ENCODE peak calls at places on chromosomes 13 and 19, in four cellular contexts. Z is body of pancreas, M is A549, V is HepG2. J is an unnamed sample.
A peak's percentile ranks its signal among the peaks of the same experiment; 100 is the strongest.

GRCh38 chr19:41595890-41596280 is 19.9 kb downstream of the CEACAM21 start:
- ATAC-seq in Z (no peak), V (no peak), M (no peak), J (no peak)

GRCh38 chr19:45152504-45153338 is 8.1 kb downstream of the NKPD1 start:
- ATAC-seq in V (no peak), M (no peak), Z (peak; percentile 61), J (peak; percentile 40)

GRCh38 chr13:95660981-95661581 is 15.9 kb upstream of the DNAJC3 start:
- ATAC-seq in V (peak; percentile 34), M (peak; percentile 56), Z (peak; percentile 42), J (no peak)

GRCh38 chr13:22162889-22163288 is 492.0 kb downstream of the FGF9 start:
- ATAC-seq in M (no peak), V (no peak), Z (no peak), J (no peak)

GRCh38 chr19:46221981-46222610 is 7.4 kb upstream of the IGFL1 start:
- ATAC-seq in M (peak; percentile 89), Z (peak; percentile 73), V (no peak), J (peak; percentile 83)

GRCh38 chr13:28718186-28718537 is 608 bp downstream of the SLC46A3 start:
- ATAC-seq in M (peak; percentile 1), Z (peak; percentile 4), V (no peak), J (peak; percentile 6)

GRCh38 chr19:16867211-16867610 is 21.6 kb upstream of the F2RL3 start:
- ATAC-seq in V (no peak), Z (no peak), M (no peak), J (no peak)

GRCh38 chr19:18322318-18322758 is 538 bp downstream of the LSM4 start:
- ATAC-seq in M (peak; percentile 72), V (peak; percentile 49), Z (no peak), J (no peak)

GRCh38 chr19:1576242-1577089 is 8.3 kb upstream of the MEX3D start:
- ATAC-seq in V (peak; percentile 8), Z (no peak), M (peak; percentile 8), J (no peak)

GRCh38 chr13:58531614-58532013 is 900.1 kb downstream of the PCDH17 start:
- ATAC-seq in V (peak; percentile 99), M (no peak), Z (no peak), J (no peak)

GRCh38 chr13:80123945-80124344 is 217.0 kb downstream of the SPRY2 start:
- ATAC-seq in V (no peak), M (no peak), Z (no peak), J (no peak)

GRCh38 chr19:32651729-32652140 is 23.2 kb downstream of the ANKRD27 start:
- ATAC-seq in V (no peak), Z (no peak), M (peak; percentile 75), J (peak; percentile 36)

DNA sequence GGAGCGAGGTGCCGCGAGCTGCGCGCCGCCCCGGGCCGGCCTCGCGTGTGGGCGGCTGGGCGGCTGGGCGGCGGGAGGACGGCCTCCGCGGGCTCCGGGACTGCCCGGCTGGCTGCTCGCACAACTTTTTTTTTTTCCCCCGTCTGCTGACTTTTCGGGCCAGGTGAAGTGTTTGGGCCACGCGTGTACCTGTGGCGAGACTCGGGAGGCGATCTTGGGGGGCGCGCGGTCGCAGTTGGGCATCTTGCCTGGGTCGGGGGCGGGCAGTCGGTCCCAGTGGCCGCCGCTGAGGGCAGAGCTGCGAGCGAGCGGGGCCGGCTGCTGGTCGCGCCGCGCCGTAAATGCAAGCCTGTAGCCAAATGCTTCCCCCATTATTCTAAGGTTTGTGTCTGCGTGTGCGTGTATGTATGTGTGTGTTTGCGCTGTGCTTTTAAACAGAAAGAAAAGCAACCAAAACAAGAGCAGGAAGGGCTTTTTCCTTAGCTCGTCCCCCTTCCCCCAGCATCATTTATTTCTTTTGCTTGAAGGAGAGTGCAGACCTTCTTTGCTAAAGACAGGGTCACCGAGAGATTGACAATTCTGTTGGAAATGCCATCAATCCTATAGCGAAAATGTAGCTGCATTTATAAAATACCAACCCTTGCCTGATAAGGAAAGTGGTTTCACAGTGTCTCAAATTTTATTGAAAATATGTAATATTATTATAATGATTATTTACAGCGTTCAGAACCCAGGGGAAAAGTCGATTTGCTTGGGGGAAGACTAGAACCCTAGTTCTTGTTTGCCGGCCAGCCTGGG is 143.3 kb upstream of the ZNF536 start:
- ATAC-seq in Z (no peak), M (no peak), V (no peak), J (no peak)
- TF ChIP-seq CTCF in Z (no peak), M (no peak), V (no peak), J (no peak)

GRCh38 chr13:64457976-64458375 is 2772.2 kb downstream of the PCDH9 start:
- ATAC-seq in V (no peak), Z (no peak), M (no peak), J (no peak)

GRCh38 chr13:64453831-64454230 is 2776.3 kb downstream of the PCDH9 start:
- ATAC-seq in Z (no peak), M (no peak), V (no peak), J (no peak)

DNA sequence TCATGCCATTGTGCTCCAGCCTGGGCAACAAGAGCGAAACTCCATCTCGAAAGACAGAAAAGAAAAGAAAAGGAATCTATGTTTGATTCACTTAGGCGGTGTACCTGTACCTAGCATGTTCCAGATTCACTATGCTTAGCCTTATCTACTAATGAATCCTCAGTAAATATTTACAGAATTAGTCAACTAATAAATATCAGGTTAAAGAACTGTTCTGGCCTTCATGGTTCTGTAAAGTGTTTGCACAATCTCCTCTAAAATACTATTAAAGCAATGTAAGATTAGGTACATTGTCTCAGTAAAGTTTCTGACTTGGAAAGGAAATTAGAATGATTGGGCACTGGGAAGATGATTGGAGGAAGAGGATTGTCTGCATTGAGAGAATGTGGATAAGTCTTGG is 2770.4 kb downstream of the PCDH9 start:
- ATAC-seq in M (no peak), Z (no peak), V (no peak), J (no peak)
- TF ChIP-seq POLR2A in M (no peak), Z (no peak), V (no peak), J (no peak)

DNA sequence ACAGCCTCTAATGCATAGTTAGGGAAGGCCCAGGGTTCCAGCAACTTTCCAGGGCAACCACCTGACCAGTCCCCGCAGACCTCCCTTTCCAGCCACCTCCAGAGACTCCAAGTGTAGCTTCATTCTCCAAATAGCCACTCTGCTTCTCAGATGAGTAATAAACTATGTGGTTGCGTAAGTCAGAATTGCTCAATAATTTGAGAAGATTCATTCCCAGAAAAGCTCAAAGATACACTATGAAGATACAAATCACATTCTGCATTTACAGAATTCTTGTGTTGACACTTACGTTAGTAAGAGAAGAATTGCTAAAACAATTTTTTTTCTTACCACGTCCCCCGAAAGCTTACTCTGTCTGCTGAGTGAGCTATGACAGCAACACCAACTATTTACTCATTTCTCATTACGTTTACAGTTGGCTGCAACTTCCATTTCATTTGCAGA is 8.2 kb upstream of the LATS2 start:
- ATAC-seq in M (peak; percentile 91), Z (peak; percentile 64), V (peak; percentile 63), J (peak; percentile 91)
- H3K4me1 ChIP-seq in M (peaks cover 34% of the 10 kb centered on the region), Z (no peaks in the 10 kb centered on the region), V (peaks cover 28% of the 10 kb centered on the region), J (peaks cover 34% of the 10 kb centered on the region)

DNA sequence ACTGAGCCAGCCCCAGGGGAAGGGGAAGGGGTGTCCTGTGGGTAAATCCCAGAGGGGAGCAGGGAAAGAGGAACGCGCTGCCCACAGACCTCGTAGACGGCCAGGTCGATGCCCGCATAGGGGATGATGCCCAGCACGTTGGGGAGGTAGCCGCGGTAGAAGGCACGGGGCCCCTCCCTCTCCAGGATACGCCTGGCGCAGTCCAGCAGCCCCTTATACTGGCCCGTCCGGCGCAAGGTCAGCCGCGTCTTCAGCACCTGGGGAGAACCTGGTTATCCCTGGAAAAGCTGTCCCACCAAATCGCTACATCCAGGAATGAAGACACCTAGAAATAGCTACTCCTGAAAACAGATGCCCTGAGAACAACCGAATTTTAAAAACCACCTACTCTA is 7.4 kb downstream of the SLC25A23 start:
- ATAC-seq in Z (no peak), M (no peak), V (no peak), J (no peak)
- TF ChIP-seq CTCF in Z (no peak), M (no peak), V (no peak), J (no peak)

DNA sequence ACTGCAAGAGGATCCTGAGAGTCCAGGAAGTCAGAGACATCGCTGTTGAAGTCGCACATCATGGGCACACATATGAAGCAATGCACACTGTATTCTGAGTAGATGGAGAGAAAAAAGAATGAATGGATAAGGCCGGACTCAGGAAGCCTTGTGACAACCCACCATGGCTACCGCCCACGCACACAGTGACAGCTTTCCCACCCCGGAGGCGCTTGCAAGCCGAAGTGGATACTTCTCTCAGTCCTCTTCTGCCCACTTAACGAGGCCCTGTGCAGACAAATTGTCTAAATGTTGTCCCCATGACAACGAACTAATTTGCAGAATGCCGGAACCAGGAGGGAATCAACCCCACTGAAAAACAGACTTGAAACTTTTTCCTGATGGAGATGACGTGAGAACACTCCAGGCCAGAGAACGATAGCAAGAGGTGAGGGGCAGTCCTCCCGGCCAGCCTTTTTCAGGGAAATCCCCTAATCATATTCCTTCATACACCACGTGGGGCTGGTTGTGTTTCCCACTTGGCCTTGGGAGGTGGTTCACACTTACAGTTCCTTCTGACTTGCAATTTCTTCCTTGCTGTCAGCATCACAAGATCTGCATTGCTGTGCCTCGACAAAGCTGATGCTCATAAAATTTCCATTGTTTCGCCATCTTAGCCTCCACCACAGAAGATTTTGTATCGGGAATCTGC is 109.6 kb upstream of the SERP2 start:
- ATAC-seq in Z (no peak), V (no peak), M (no peak), J (no peak)
- TF ChIP-seq POLR2A in Z (no peak), V (no peak), M (no peak), J (no peak)

J was measured in gastroesophageal sphincter.